ENCODE peak calls at places on chromosomes 16 and 17, in seven cellular contexts. One of them, this sample, is unnamed. For H3K9me3, the result is how much of the 10 kb centered on the place peaks cover.

GRCh38 chr17:55644346-55644745 is 78.3 kb downstream of the TMEM100 start:
- DNase-seq in fibroblast of lung: no peak
- DNase-seq in heart left ventricle: no peak
- DNase-seq in H9: no peak
- DNase-seq in heart right ventricle: no peak
- DNase-seq in ovary: no peak
- DNase-seq in AG04450: no peak
- DNase-seq in this sample: no peak

GRCh38 chr16:57175896-57176295 is 9.9 kb downstream of the PSME3IP1 start:
- DNase-seq in fibroblast of lung: no peak
- DNase-seq in heart left ventricle: no peak
- DNase-seq in H9: no peak
- DNase-seq in heart right ventricle: no peak
- DNase-seq in ovary: no peak
- DNase-seq in AG04450: no peak
- DNase-seq in this sample: no peak

GRCh38 chr16:89110641-89111040 is 17.0 kb downstream of the ACSF3 start:
- DNase-seq in ovary: no peak
- DNase-seq in fibroblast of lung: no peak
- DNase-seq in heart left ventricle: no peak
- DNase-seq in AG04450: no peak
- DNase-seq in heart right ventricle: no peak
- DNase-seq in H9: no peak
- DNase-seq in this sample: no peak

GRCh38 chr16:66920924-66921680 is 2.4 kb upstream of the CDH16 start:
- DNase-seq in H9: no peak
- DNase-seq in heart left ventricle: no peak
- DNase-seq in heart right ventricle: no peak
- DNase-seq in AG04450: no peak
- DNase-seq in ovary: no peak
- DNase-seq in fibroblast of lung: no peak
- DNase-seq in this sample: no peak

GRCh38 chr16:89140981-89141883 is 30.3 kb upstream of the CDH15 start:
- DNase-seq in heart left ventricle: no peak
- DNase-seq in AG04450: no peak
- DNase-seq in fibroblast of lung: no peak
- DNase-seq in ovary: no peak
- DNase-seq in heart right ventricle: no peak
- DNase-seq in H9: no peak
- DNase-seq in this sample: no peak

GRCh38 chr16:17590711-17591654 is 120.2 kb upstream of the XYLT1 start:
- DNase-seq in fibroblast of lung: no peak
- DNase-seq in H9: no peak
- DNase-seq in AG04450: no peak
- DNase-seq in ovary: no peak
- DNase-seq in heart left ventricle: no peak
- DNase-seq in heart right ventricle: no peak
- DNase-seq in this sample: no peak

GRCh38 chr17:50536683-50537646 is 4.4 kb downstream of the EPN3 start:
- DNase-seq in fibroblast of lung: no peak
- DNase-seq in AG04450: no peak
- DNase-seq in heart right ventricle: no peak
- DNase-seq in H9: no peak
- DNase-seq in heart left ventricle: no peak
- DNase-seq in ovary: no peak
- DNase-seq in this sample: no peak

GRCh38 chr17:55710410-55710809 is 12.3 kb downstream of the TMEM100 start:
- DNase-seq in ovary: no peak
- DNase-seq in heart left ventricle: no peak
- DNase-seq in fibroblast of lung: peak
- DNase-seq in AG04450: no peak
- DNase-seq in heart right ventricle: no peak
- DNase-seq in H9: no peak
- DNase-seq in this sample: no peak

GRCh38 chr16:88289001-88289400 is 93.8 kb upstream of the ZNF469 start:
- DNase-seq in ovary: no peak
- DNase-seq in H9: no peak
- DNase-seq in heart right ventricle: no peak
- DNase-seq in fibroblast of lung: no peak
- DNase-seq in AG04450: no peak
- DNase-seq in heart left ventricle: no peak
- DNase-seq in this sample: no peak

DNA sequence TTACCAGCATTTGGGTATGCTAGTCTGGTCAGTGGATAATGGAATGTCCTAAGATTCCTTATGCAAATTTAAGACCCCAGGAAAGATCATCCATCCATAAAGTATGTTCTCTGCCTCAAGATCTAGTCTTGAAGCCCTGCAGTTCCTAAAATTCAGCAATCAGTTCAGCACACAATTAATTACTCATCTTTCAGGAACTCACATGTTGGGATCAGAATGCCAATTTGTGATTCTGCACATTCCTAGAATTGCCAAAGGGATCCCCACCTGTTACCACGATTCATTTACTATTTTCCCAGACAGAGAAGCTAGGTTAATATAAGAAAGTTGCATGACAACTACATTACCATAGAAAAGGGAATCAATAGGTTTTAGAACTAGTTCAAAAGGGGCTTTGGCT is 3.2 kb downstream of the OR2C1 start:
- DNase-seq in fibroblast of lung: no peak
- DNase-seq in AG04450: no peak
- DNase-seq in heart left ventricle: no peak
- DNase-seq in heart right ventricle: no peak
- DNase-seq in H9: no peak
- DNase-seq in ovary: no peak
- DNase-seq in this sample: no peak
- H3K9me3 ChIP-seq in fibroblast of lung: under half
- H3K9me3 ChIP-seq in AG04450: under half
- H3K9me3 ChIP-seq in heart left ventricle: under half
- H3K9me3 ChIP-seq in heart right ventricle: under half
- H3K9me3 ChIP-seq in H9: under half
- H3K9me3 ChIP-seq in ovary: under half
- H3K9me3 ChIP-seq in this sample: under half

DNA sequence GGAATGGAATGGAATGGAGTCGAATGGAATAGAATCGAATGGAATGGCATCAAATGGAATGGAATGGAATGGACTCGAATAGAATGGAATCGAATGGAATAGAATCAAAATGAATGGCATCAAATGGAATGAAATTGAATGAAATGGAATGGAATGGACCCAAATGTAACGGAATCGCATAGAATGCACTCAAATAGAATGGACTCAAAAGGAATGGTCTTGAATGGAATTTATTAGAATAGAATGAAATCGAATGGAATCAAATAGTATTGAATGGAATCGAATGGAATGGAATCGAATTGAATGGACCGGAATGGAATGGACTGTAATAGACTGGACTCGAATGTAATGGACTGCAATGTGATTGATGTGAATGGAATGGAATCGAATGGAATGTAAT is 501.4 kb upstream of the WSB1 start:
- DNase-seq in H9: no peak
- DNase-seq in fibroblast of lung: peak
- DNase-seq in ovary: no peak
- DNase-seq in heart right ventricle: no peak
- DNase-seq in heart left ventricle: no peak
- DNase-seq in AG04450: no peak
- DNase-seq in this sample: no peak
- H3K9me3 ChIP-seq in H9: half or more
- H3K9me3 ChIP-seq in fibroblast of lung: under half
- H3K9me3 ChIP-seq in ovary: under half
- H3K9me3 ChIP-seq in heart right ventricle: half or more
- H3K9me3 ChIP-seq in heart left ventricle: half or more
- H3K9me3 ChIP-seq in AG04450: half or more
- H3K9me3 ChIP-seq in this sample: under half

DNA sequence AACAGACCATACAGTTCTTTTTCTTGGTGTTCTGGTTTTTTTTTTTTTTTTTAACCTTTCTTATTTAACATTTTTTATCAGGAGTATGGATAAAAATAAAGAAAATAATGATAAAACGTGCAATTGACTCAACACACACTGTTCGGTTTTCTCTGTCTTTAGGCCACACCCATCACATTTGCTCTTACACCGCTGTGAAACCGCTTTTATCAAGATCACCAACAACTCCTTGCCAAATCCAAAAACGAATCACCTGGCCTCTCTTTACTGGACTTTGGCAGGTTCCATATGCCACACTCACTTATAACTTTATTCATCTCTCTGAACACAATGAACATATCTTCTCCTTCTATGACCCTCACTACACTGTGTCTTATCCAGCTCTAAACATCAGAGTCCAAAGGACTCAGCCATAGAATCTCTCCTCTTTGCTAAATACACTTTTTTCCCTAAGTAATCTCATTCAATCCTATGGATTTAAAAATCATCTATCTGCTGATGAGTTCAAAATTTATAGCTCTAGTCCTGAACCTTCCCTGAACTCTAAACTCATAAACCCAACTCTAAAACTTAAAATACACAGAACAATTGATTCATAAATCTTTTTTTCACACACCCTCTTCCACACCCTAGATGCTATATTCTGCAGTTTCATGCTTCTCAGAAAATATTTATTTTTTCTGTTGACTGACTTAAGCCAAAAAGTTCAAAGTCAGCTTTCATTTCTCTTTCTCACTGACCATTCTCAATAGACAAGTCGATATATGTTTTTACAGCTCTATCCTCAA is 800.6 kb upstream of the SOX9 start:
- DNase-seq in H9: no peak
- DNase-seq in fibroblast of lung: no peak
- DNase-seq in AG04450: no peak
- DNase-seq in ovary: no peak
- DNase-seq in heart right ventricle: no peak
- DNase-seq in heart left ventricle: no peak
- DNase-seq in this sample: no peak
- H3K9me3 ChIP-seq in H9: under half
- H3K9me3 ChIP-seq in fibroblast of lung: under half
- H3K9me3 ChIP-seq in AG04450: under half
- H3K9me3 ChIP-seq in ovary: under half
- H3K9me3 ChIP-seq in heart right ventricle: under half
- H3K9me3 ChIP-seq in heart left ventricle: under half
- H3K9me3 ChIP-seq in this sample: under half

GRCh38 chr16:35636831-35637230 is 2177.4 kb downstream of the TP53TG3F start:
- DNase-seq in AG04450: no peak
- DNase-seq in heart left ventricle: no peak
- DNase-seq in ovary: no peak
- DNase-seq in H9: no peak
- DNase-seq in heart right ventricle: no peak
- DNase-seq in fibroblast of lung: no peak
- DNase-seq in this sample: no peak
- H3K9me3 ChIP-seq in AG04450: under half
- H3K9me3 ChIP-seq in heart left ventricle: under half
- H3K9me3 ChIP-seq in ovary: under half
- H3K9me3 ChIP-seq in H9: half or more
- H3K9me3 ChIP-seq in heart right ventricle: under half
- H3K9me3 ChIP-seq in fibroblast of lung: under half
- H3K9me3 ChIP-seq in this sample: under half

GRCh38 chr16:35733278-35733965 is 2274.0 kb downstream of the TP53TG3F start:
- DNase-seq in ovary: no peak
- DNase-seq in heart right ventricle: no peak
- DNase-seq in AG04450: no peak
- DNase-seq in heart left ventricle: no peak
- DNase-seq in fibroblast of lung: no peak
- DNase-seq in H9: no peak
- DNase-seq in this sample: no peak

GRCh38 chr16:35737076-35737475 is 2277.7 kb downstream of the TP53TG3F start:
- DNase-seq in fibroblast of lung: no peak
- DNase-seq in ovary: no peak
- DNase-seq in AG04450: no peak
- DNase-seq in heart left ventricle: no peak
- DNase-seq in H9: no peak
- DNase-seq in heart right ventricle: no peak
- DNase-seq in this sample: no peak

GRCh38 chr16:35735403-35736251 is 2276.2 kb downstream of the TP53TG3F start:
- DNase-seq in heart left ventricle: no peak
- DNase-seq in fibroblast of lung: no peak
- DNase-seq in heart right ventricle: no peak
- DNase-seq in AG04450: no peak
- DNase-seq in ovary: no peak
- DNase-seq in H9: no peak
- DNase-seq in this sample: no peak

GRCh38 chr16:35733971-35734702 is 2274.7 kb downstream of the TP53TG3F start:
- DNase-seq in ovary: no peak
- DNase-seq in fibroblast of lung: no peak
- DNase-seq in AG04450: no peak
- DNase-seq in heart left ventricle: no peak
- DNase-seq in heart right ventricle: no peak
- DNase-seq in H9: no peak
- DNase-seq in this sample: no peak

GRCh38 chr16:35734728-35735402 is 2275.5 kb downstream of the TP53TG3F start:
- DNase-seq in heart left ventricle: no peak
- DNase-seq in AG04450: no peak
- DNase-seq in H9: no peak
- DNase-seq in fibroblast of lung: no peak
- DNase-seq in heart right ventricle: no peak
- DNase-seq in ovary: no peak
- DNase-seq in this sample: no peak
- H3K9me3 ChIP-seq in heart left ventricle: under half
- H3K9me3 ChIP-seq in AG04450: under half
- H3K9me3 ChIP-seq in H9: half or more
- H3K9me3 ChIP-seq in fibroblast of lung: under half
- H3K9me3 ChIP-seq in heart right ventricle: under half
- H3K9me3 ChIP-seq in ovary: under half
- H3K9me3 ChIP-seq in this sample: under half

GRCh38 chr16:71443714-71444113 is 1.9 kb upstream of the TLE7 start:
- DNase-seq in ovary: no peak
- DNase-seq in fibroblast of lung: no peak
- DNase-seq in heart left ventricle: no peak
- DNase-seq in heart right ventricle: no peak
- DNase-seq in H9: no peak
- DNase-seq in AG04450: no peak
- DNase-seq in this sample: no peak
- H3K9me3 ChIP-seq in ovary: under half
- H3K9me3 ChIP-seq in fibroblast of lung: under half
- H3K9me3 ChIP-seq in heart left ventricle: half or more
- H3K9me3 ChIP-seq in heart right ventricle: half or more
- H3K9me3 ChIP-seq in H9: under half
- H3K9me3 ChIP-seq in AG04450: half or more
- H3K9me3 ChIP-seq in this sample: half or more

GRCh38 chr16:48590476-48590875 is 19.5 kb downstream of the N4BP1 start:
- DNase-seq in heart right ventricle: no peak
- DNase-seq in ovary: no peak
- DNase-seq in H9: no peak
- DNase-seq in heart left ventricle: no peak
- DNase-seq in AG04450: no peak
- DNase-seq in fibroblast of lung: no peak
- DNase-seq in this sample: no peak

GRCh38 chr16:48596326-48596725 is 13.7 kb downstream of the N4BP1 start:
- DNase-seq in H9: no peak
- DNase-seq in fibroblast of lung: no peak
- DNase-seq in heart right ventricle: no peak
- DNase-seq in AG04450: no peak
- DNase-seq in ovary: no peak
- DNase-seq in heart left ventricle: no peak
- DNase-seq in this sample: no peak

GRCh38 chr16:48591976-48592375 is 18.0 kb downstream of the N4BP1 start:
- DNase-seq in heart right ventricle: peak
- DNase-seq in ovary: no peak
- DNase-seq in AG04450: no peak
- DNase-seq in heart left ventricle: no peak
- DNase-seq in H9: no peak
- DNase-seq in fibroblast of lung: no peak
- DNase-seq in this sample: no peak

GRCh38 chr16:48597563-48598392 is 12.2 kb downstream of the N4BP1 start:
- DNase-seq in heart left ventricle: no peak
- DNase-seq in heart right ventricle: no peak
- DNase-seq in ovary: no peak
- DNase-seq in fibroblast of lung: peak
- DNase-seq in AG04450: no peak
- DNase-seq in H9: no peak
- DNase-seq in this sample: no peak

GRCh38 chr16:48592839-48593429 is 17.0 kb downstream of the N4BP1 start:
- DNase-seq in heart right ventricle: no peak
- DNase-seq in heart left ventricle: no peak
- DNase-seq in ovary: no peak
- DNase-seq in H9: no peak
- DNase-seq in fibroblast of lung: no peak
- DNase-seq in AG04450: no peak
- DNase-seq in this sample: no peak
- H3K9me3 ChIP-seq in heart right ventricle: under half
- H3K9me3 ChIP-seq in heart left ventricle: under half
- H3K9me3 ChIP-seq in ovary: under half
- H3K9me3 ChIP-seq in H9: under half
- H3K9me3 ChIP-seq in fibroblast of lung: under half
- H3K9me3 ChIP-seq in AG04450: under half
- H3K9me3 ChIP-seq in this sample: under half